ENCODE peak calls at places on chromosome 18, in six cellular contexts. One of them, this sample, is unnamed.

GRCh38 chr18:8926464-8926863 is 176.0 kb upstream of the NDUFV2 start:
- DNase-seq in EL: no peak
- DNase-seq in GM23338: no peak
- DNase-seq in stimulated activated naive B cell treated with anti-CD40 and anti-IgM and Interleukin-4, amounts not matched to agents 10 μg/mL and 1 μg/mL and 100 μg/mL, for 72 hours: no peak
- DNase-seq in A549: no peak
- DNase-seq in foreskin keratinocyte: no peak
- DNase-seq in this sample: no peak

GRCh38 chr18:66966171-66966570 is 362.3 kb upstream of the CDH19 start:
- DNase-seq in EL: no peak
- DNase-seq in GM23338: no peak
- DNase-seq in stimulated activated naive B cell treated with anti-CD40 and anti-IgM and Interleukin-4, amounts not matched to agents 10 μg/mL and 1 μg/mL and 100 μg/mL, for 72 hours: no peak
- DNase-seq in A549: no peak
- DNase-seq in foreskin keratinocyte: no peak
- DNase-seq in this sample: no peak

GRCh38 chr18:62277045-62277444 is 48.1 kb upstream of the TNFRSF11A start:
- DNase-seq in EL: no peak
- DNase-seq in GM23338: no peak
- DNase-seq in stimulated activated naive B cell treated with anti-CD40 and anti-IgM and Interleukin-4, amounts not matched to agents 10 μg/mL and 1 μg/mL and 100 μg/mL, for 72 hours: no peak
- DNase-seq in A549: no peak
- DNase-seq in foreskin keratinocyte: no peak
- DNase-seq in this sample: no peak

GRCh38 chr18:49020129-49020528 is 69.4 kb upstream of the SMAD7 start:
- DNase-seq in EL: no peak
- DNase-seq in GM23338: no peak
- DNase-seq in stimulated activated naive B cell treated with anti-CD40 and anti-IgM and Interleukin-4, amounts not matched to agents 10 μg/mL and 1 μg/mL and 100 μg/mL, for 72 hours: no peak
- DNase-seq in A549: no peak
- DNase-seq in foreskin keratinocyte: peak
- DNase-seq in this sample: no peak

GRCh38 chr18:77777126-77777525 is 527.5 kb downstream of the GALR1 start:
- DNase-seq in EL: no peak
- DNase-seq in GM23338: no peak
- DNase-seq in stimulated activated naive B cell treated with anti-CD40 and anti-IgM and Interleukin-4, amounts not matched to agents 10 μg/mL and 1 μg/mL and 100 μg/mL, for 72 hours: no peak
- DNase-seq in A549: no peak
- DNase-seq in foreskin keratinocyte: no peak
- DNase-seq in this sample: no peak

GRCh38 chr18:44541159-44541558 is 139.5 kb upstream of the SETBP1 start:
- DNase-seq in EL: no peak
- DNase-seq in GM23338: no peak
- DNase-seq in stimulated activated naive B cell treated with anti-CD40 and anti-IgM and Interleukin-4, amounts not matched to agents 10 μg/mL and 1 μg/mL and 100 μg/mL, for 72 hours: no peak
- DNase-seq in A549: no peak
- DNase-seq in foreskin keratinocyte: no peak
- DNase-seq in this sample: no peak

GRCh38 chr18:6401687-6402086 is 13.0 kb downstream of the L3MBTL4 start:
- DNase-seq in EL: no peak
- DNase-seq in GM23338: peak
- DNase-seq in stimulated activated naive B cell treated with anti-CD40 and anti-IgM and Interleukin-4, amounts not matched to agents 10 μg/mL and 1 μg/mL and 100 μg/mL, for 72 hours: no peak
- DNase-seq in A549: no peak
- DNase-seq in foreskin keratinocyte: no peak
- DNase-seq in this sample: no peak

GRCh38 chr18:28288784-28289183 is 111.9 kb upstream of the CDH2 start:
- DNase-seq in EL: no peak
- DNase-seq in GM23338: no peak
- DNase-seq in stimulated activated naive B cell treated with anti-CD40 and anti-IgM and Interleukin-4, amounts not matched to agents 10 μg/mL and 1 μg/mL and 100 μg/mL, for 72 hours: no peak
- DNase-seq in A549: no peak
- DNase-seq in foreskin keratinocyte: no peak
- DNase-seq in this sample: no peak

GRCh38 chr18:24514439-24514838 is 54.0 kb downstream of the HRH4 start:
- DNase-seq in EL: peak
- DNase-seq in GM23338: peak
- DNase-seq in stimulated activated naive B cell treated with anti-CD40 and anti-IgM and Interleukin-4, amounts not matched to agents 10 μg/mL and 1 μg/mL and 100 μg/mL, for 72 hours: no peak
- DNase-seq in A549: peak
- DNase-seq in foreskin keratinocyte: peak
- DNase-seq in this sample: peak

GRCh38 chr18:72544092-72544886 is at the start of gene CBLN2:
- DNase-seq in EL: peak
- DNase-seq in GM23338: peak
- DNase-seq in stimulated activated naive B cell treated with anti-CD40 and anti-IgM and Interleukin-4, amounts not matched to agents 10 μg/mL and 1 μg/mL and 100 μg/mL, for 72 hours: peak
- DNase-seq in A549: peak
- DNase-seq in foreskin keratinocyte: peak
- DNase-seq in this sample: no peak

GRCh38 chr18:69585696-69586095 is 185.0 kb downstream of the DOK6 start:
- DNase-seq in EL: no peak
- DNase-seq in GM23338: no peak
- DNase-seq in stimulated activated naive B cell treated with anti-CD40 and anti-IgM and Interleukin-4, amounts not matched to agents 10 μg/mL and 1 μg/mL and 100 μg/mL, for 72 hours: no peak
- DNase-seq in A549: no peak
- DNase-seq in foreskin keratinocyte: no peak
- DNase-seq in this sample: no peak

GRCh38 chr18:41745166-41746049 is 209.6 kb upstream of the PIK3C3 start:
- DNase-seq in EL: peak
- DNase-seq in GM23338: peak
- DNase-seq in stimulated activated naive B cell treated with anti-CD40 and anti-IgM and Interleukin-4, amounts not matched to agents 10 μg/mL and 1 μg/mL and 100 μg/mL, for 72 hours: no peak
- DNase-seq in A549: peak
- DNase-seq in foreskin keratinocyte: peak
- DNase-seq in this sample: no peak

This sample was measured in HS-27A.